ENCODE peak calls at places on chromosomes 6 and 20, in five cellular contexts. C is A549, F is HepG2, I is GM23338, B is GM12878. M is an unnamed sample. For H3K4me1, the result is how much of the 10 kb centered on the place peaks cover.

GRCh38 chr6:52363222-52363867 is 1.4 kb downstream of the PAQR8 start:
- DNase-seq in C (no peak), F (peak), I (no peak), B (no peak), M (no peak)

GRCh38 chr20:48606841-48607543 is 220.8 kb downstream of the PREX1 start:
- DNase-seq in C (no peak), F (no peak), I (no peak), B (no peak), M (no peak)

GRCh38 chr6:96468681-96469224 is 52.9 kb upstream of the UFL1 start:
- DNase-seq in C (no peak), F (no peak), I (peak), B (no peak), M (no peak)

GRCh38 chr6:105769987-105770386 is 316.1 kb upstream of the PRDM1 start:
- DNase-seq in C (no peak), F (no peak), I (no peak), B (no peak), M (no peak)

GRCh38 chr6:24848461-24848860 is 49.7 kb upstream of the ARMH2 start:
- DNase-seq in C (no peak), F (no peak), I (no peak), B (no peak), M (no peak)

GRCh38 chr6:39835856-39836442 is 43.8 kb downstream of the DAAM2 start:
- DNase-seq in C (no peak), F (no peak), I (peak), B (no peak), M (no peak)

GRCh38 chr20:419556-420168 is 11.6 kb downstream of the RBCK1 start:
- DNase-seq in C (no peak), F (no peak), I (peak), B (no peak), M (no peak)

GRCh38 chr6:160122744-160123143 is 1.1 kb downstream of the SLC22A1 start:
- DNase-seq in C (no peak), F (no peak), I (no peak), B (no peak), M (no peak)

GRCh38 chr20:63497946-63498935 is 642 bp downstream of the EEF1A2 start:
- DNase-seq in C (peak), F (no peak), I (no peak), B (no peak), M (no peak)

GRCh38 chr6:121055572-121056163 is 278.6 kb downstream of the TBC1D32 start:
- DNase-seq in C (peak), F (peak), I (peak), B (peak), M (peak)

GRCh38 chr6:90044833-90045337 is 150.6 kb downstream of the GJA10 start:
- DNase-seq in C (no peak), F (no peak), I (no peak), B (no peak), M (no peak)

GRCh38 chr6:167555836-167556235 is 230.9 kb downstream of the TTLL2 start:
- DNase-seq in C (no peak), F (no peak), I (no peak), B (no peak), M (no peak)

GRCh38 chr6:152380993-152381898 is 255.9 kb downstream of the SYNE1 start:
- DNase-seq in C (peak), F (peak), I (no peak), B (no peak), M (peak)

GRCh38 chr6:25715794-25716193 is 38.7 kb upstream of the SLC17A4 start:
- DNase-seq in C (no peak), F (peak), I (no peak), B (no peak), M (no peak)

GRCh38 chr20:46779831-46780230 is 70.4 kb downstream of the SLC2A10 start:
- DNase-seq in C (no peak), F (no peak), I (no peak), B (no peak), M (no peak)

GRCh38 chr6:125670586-125670985 is 78.8 kb upstream of the HEY2 start:
- DNase-seq in C (no peak), F (no peak), I (peak), B (no peak), M (no peak)

GRCh38 chr6:124119591-124119990 is 315.9 kb downstream of the NKAIN2 start:
- DNase-seq in C (no peak), F (no peak), I (no peak), B (no peak), M (no peak)

GRCh38 chr20:56626367-56627121 is 2.6 kb upstream of the TFAP2C start:
- DNase-seq in C (peak), F (no peak), I (peak), B (no peak), M (no peak)

GRCh38 chr6:10465633-10466499 is 51.0 kb upstream of the TFAP2A start:
- DNase-seq in C (peak), F (peak), I (peak), B (no peak), M (no peak)

GRCh38 chr6:78157606-78158005 is 504.8 kb downstream of the MEI4 start:
- DNase-seq in C (no peak), F (no peak), I (peak), B (no peak), M (no peak)

GRCh38 chr6:105886812-105887513 is 199.2 kb upstream of the PRDM1 start:
- DNase-seq in C (no peak), F (no peak), I (no peak), B (no peak), M (no peak)

GRCh38 chr6:24494726-24495515 is at the start of gene ALDH5A1:
- DNase-seq in C (peak), F (peak), I (peak), B (no peak), M (no peak)

GRCh38 chr6:147651249-147652063 is 143.0 kb downstream of the SAMD5 start:
- DNase-seq in C (no peak), F (no peak), I (peak), B (no peak), M (no peak)

GRCh38 chr6:111468329-111469012 is 14.5 kb downstream of the REV3L start:
- DNase-seq in C (no peak), F (no peak), I (no peak), B (no peak), M (no peak)

GRCh38 chr6:148382856-148383255 is 40.2 kb downstream of the SASH1 start:
- DNase-seq in C (no peak), F (no peak), I (no peak), B (no peak), M (no peak)

GRCh38 chr20:37990571-37991151 is 42.6 kb downstream of the TTI1 start:
- DNase-seq in C (peak), F (peak), I (no peak), B (peak), M (peak)

GRCh38 chr6:133983099-133983939 is 30.3 kb downstream of the TBPL1 start:
- DNase-seq in C (no peak), F (peak), I (no peak), B (no peak), M (no peak)

GRCh38 chr20:2164966-2165365 is 63.3 kb downstream of the STK35 start:
- DNase-seq in C (no peak), F (no peak), I (no peak), B (no peak), M (no peak)

GRCh38 chr6:93088675-93089575 is 330.4 kb downstream of the EPHA7 start:
- DNase-seq in C (no peak), F (no peak), I (peak), B (no peak), M (no peak)

GRCh38 chr6:46078294-46078693 is 51.5 kb upstream of the ENPP4 start:
- DNase-seq in C (no peak), F (no peak), I (no peak), B (no peak), M (no peak)

GRCh38 chr20:62507323-62507722 is 31.5 kb upstream of the GATA5 start:
- DNase-seq in C (no peak), F (no peak), I (no peak), B (no peak), M (no peak)

DNA sequence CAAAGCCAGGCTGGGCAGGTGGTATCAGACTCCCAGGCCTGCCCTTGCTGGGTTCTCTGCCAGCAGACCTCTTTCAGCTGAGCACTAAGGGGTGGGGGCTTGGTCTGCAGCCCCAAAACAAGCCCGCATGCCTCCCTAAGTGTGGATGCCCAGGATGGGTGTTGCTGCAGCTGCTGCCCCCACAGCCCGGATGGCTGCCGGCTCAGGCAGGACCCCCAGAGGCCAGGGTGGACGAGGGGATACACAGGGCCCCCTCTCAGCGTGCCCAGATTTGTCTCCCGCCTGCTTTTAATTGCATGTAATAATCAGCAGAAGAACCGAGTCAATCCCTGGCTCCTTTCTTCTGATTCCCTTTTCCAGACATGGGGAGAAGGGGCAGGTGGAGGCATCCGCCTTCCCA is 60.8 kb downstream of the VEGFA start:
- DNase-seq in C (no peak), F (no peak), I (no peak), B (no peak), M (no peak)
- H3K4me1 ChIP-seq in C (under half), F (half or more), I (under half), B (under half), M (under half)

DNA sequence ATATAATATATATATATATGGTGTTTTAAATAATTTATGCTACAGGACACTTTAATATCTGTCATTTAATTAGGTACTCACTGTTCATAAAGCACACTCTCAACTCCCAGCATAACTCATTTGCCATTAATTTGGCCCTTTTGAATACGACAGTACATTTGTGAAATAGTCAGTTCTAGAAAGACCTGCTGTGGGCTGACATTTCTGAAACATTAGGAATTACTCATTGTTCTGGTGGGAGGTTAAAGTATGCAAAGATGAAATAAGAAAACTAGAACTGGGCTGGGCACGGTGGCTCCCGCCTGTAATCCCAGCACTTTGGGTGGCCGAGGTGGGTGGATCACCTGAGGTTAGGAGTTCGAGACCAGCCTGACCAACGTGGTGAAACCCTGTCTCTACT is 497.5 kb downstream of the UTRN start:
- DNase-seq in C (no peak), F (no peak), I (no peak), B (no peak), M (no peak)
- TF ChIP-seq REST in C (no peak), F (no peak), I (no peak), B (no peak), M (no peak)

GRCh38 chr6:41073203-41073967 is 611 bp downstream of the NFYA start:
- DNase-seq in C (peak), F (peak), I (peak), B (peak), M (no peak)
- H3K4me1 ChIP-seq in C (under half), F (under half), I (under half), B (under half), M (under half)

DNA sequence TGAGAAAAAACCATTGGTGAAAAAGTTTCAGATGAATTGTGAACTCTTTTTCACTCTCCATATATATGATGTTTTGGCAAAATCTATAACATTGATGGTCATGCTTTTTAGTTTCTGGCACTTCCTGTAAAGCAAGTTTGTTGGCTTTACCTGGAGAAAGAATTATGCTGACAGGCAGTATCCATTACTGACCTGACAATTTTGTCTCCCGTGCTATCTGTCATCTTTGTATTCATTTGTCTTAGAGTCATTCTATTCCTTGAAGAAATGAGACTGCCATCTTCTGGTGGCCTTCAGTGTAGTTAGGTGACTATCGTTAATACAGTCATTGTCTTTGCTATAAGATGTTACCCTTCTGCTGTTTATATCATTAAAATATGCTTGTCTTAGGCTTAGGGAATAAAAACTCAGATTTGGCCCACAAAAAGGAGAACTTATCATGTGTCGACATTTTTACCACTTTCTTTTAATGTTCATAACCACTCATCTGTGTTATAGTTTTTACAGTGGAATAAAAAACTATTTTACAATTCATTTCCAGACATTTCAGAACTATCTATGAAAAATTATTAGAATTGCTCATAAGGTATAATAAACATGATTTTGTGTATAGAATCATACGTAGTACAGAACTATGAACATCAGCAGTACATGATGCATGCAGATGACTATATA is 707.0 kb downstream of the EPM2A start:
- DNase-seq in C (peak), F (peak), I (peak), B (no peak), M (peak)
- TF ChIP-seq REST in C (no peak), F (no peak), I (no peak), B (no peak), M (no peak)

M was measured in Panc1.